ENCODE peak calls at places on chromosomes 4 and X, in eight cellular contexts. Q, U, G, Z, X, D, S and V are unnamed samples.

GRCh38 chr4:1169691-1170096 is 2.7 kb downstream of the SPON2 start:
- DNase-seq in G (no peak), U (no peak), X (no peak), Q (peak; percentile 57), Z (no peak), S (no peak), D (no peak), V (no peak)

GRCh38 chr4:101192244-101192643 is 155.1 kb downstream of the PPP3CA start:
- DNase-seq in X (no peak), Q (no peak), D (no peak), Z (no peak), U (no peak), S (no peak), G (no peak), V (no peak)

GRCh38 chr4:113101669-113102068 is 52.2 kb downstream of the ANK2 start:
- DNase-seq in G (no peak), Z (no peak), U (no peak), S (peak; percentile 36), D (no peak), Q (no peak), X (no peak), V (no peak)

GRCh38 chr4:11589676-11590075 is 161.0 kb upstream of the HS3ST1 start:
- DNase-seq in G (no peak), Z (no peak), S (peak; percentile 23), X (no peak), D (no peak), Q (no peak), U (no peak), V (no peak)

GRCh38 chrX:155215443-155216178 is 649 bp upstream of the VBP1 start:
- DNase-seq in S (no peak), G (no peak), D (no peak), Z (no peak), X (no peak), U (no peak), Q (no peak), V (no peak)

GRCh38 chrX:9644335-9644734 is 121.3 kb downstream of the GPR143 start:
- DNase-seq in X (no peak), Z (no peak), Q (no peak), U (no peak), S (no peak), D (no peak), G (no peak), V (no peak)

GRCh38 chrX:121052122-121052521 is 4.7 kb downstream of the GLUD2 start:
- DNase-seq in G (no peak), Z (no peak), X (no peak), D (no peak), S (no peak), Q (no peak), U (no peak), V (no peak)

GRCh38 chr4:47213971-47214370 is 182.6 kb downstream of the GABRB1 start:
- DNase-seq in Z (no peak), X (peak; percentile 18), S (peak; percentile 98), D (no peak), G (no peak), U (no peak), Q (no peak), V (no peak)

GRCh38 chrX:133401539-133401938 is 13.8 kb downstream of the GPC4 start:
- DNase-seq in Z (no peak), Q (no peak), D (no peak), U (no peak), G (no peak), S (peak; percentile 41), X (no peak), V (no peak)

GRCh38 chrX:15567886-15568616 is 32.7 kb downstream of the ACE2 start:
- DNase-seq in X (no peak), Q (no peak), U (no peak), D (peak; percentile 4), S (no peak), Z (no peak), G (no peak), V (no peak)

GRCh38 chr4:97867557-97868091 is 275.7 kb downstream of the STPG2 start:
- DNase-seq in Q (no peak), U (no peak), G (no peak), S (no peak), Z (no peak), X (no peak), D (no peak), V (no peak)

GRCh38 chr4:153595894-153596601 is 88.0 kb upstream of the TLR2 start:
- DNase-seq in Z (no peak), S (no peak), U (no peak), G (no peak), X (peak; percentile 46), D (no peak), Q (no peak), V (no peak)

GRCh38 chrX:103442536-103442901 is 66.2 kb downstream of the BEX3 start:
- DNase-seq in U (no peak), Z (no peak), X (peak; percentile 32), G (no peak), Q (no peak), S (peak; percentile 69), D (no peak), V (no peak)

GRCh38 chrX:21661316-21661715 is 3.2 kb upstream of the KLHL34 start:
- DNase-seq in Z (no peak), X (peak; percentile 3), Q (no peak), D (no peak), G (no peak), S (no peak), U (no peak), V (no peak)

GRCh38 chr4:22515888-22516541 is at the start of gene ADGRA3:
- DNase-seq in G (peak; percentile 88), D (peak; percentile 78), Q (peak; percentile 93), X (peak; percentile 68), U (peak; percentile 57), Z (peak; percentile 80), S (peak; percentile 53), V (no peak)

GRCh38 chrX:12065251-12065650 is 73.0 kb upstream of the FRMPD4 start:
- DNase-seq in G (no peak), Z (no peak), Q (no peak), X (peak; percentile 2), S (peak; percentile 6), U (no peak), D (peak; percentile 68), V (no peak)

GRCh38 chrX:11558972-11559371 is 106.7 kb downstream of the ARHGAP6 start:
- DNase-seq in D (peak; percentile 48), Q (peak; percentile 43), Z (peak; percentile 12), U (peak; percentile 20), S (no peak), G (no peak), X (peak; percentile 5), V (peak; percentile 1)

GRCh38 chr4:40629401-40630334 is at the start of gene RBM47:
- DNase-seq in G (peak; percentile 65), Z (peak; percentile 89), X (peak; percentile 72), S (peak; percentile 48), Q (no peak), U (peak; percentile 89), D (peak; percentile 97), V (peak; percentile 1)
- TF ChIP-seq CTCF in G (no peak), Z (no peak), X (peak; percentile 32), S (no peak), Q (no peak), U (peak; percentile 6), D (peak; percentile 9), V (no peak)

DNA sequence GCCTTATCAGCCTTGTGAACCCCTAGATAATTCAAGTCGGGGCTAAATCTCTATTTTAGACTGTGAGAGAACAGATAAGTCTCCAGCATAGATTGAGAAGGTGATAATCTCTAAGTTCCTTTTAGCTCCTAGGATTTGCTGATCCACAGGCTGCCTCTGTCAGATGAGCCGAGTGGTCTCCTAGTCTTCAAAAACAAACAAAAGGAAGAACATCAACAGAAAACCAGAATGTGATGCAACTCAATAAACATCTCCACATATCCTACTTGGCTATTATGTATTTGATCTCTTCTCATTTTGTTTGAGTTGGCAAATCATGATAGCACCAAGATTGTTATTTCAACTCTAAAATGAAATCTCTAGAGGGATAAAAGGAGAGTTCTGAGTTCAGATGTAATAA is 88.4 kb upstream of the SLC7A11 start:
- DNase-seq in Z (no peak), X (no peak), Q (no peak), S (no peak), D (no peak), G (no peak), U (no peak), V (no peak)
- H3K27ac ChIP-seq in Z (no peak overlapping the region), X (no peak overlapping the region), Q (no peak overlapping the region), S (no peak overlapping the region), D (no peak overlapping the region), G (no peak overlapping the region), U (no peak overlapping the region), V (no peak overlapping the region)

DNA sequence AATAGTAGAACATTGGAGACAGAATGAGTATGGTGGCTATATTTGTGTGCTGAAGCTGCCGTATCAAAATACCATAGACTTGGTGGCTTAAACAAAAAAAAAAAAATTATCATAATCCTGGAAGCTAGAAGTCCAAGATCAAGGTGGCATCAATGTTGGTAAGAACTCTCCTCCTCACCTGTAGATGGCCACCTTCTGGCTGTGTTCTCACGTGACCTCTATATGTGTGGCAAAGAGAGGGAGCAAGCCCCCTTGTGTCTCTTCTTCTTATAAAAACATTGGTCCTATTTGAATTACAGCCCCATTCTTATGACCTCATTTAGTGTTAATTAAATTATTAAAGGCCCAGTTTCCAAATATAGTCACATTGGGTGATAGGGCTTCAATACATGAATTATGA is 1640.9 kb upstream of the PCDH7 start:
- DNase-seq in Q (no peak), Z (no peak), G (no peak), X (no peak), U (no peak), S (no peak), D (no peak), V (no peak)
- TF ChIP-seq CTCF in Q (peak; percentile 32), Z (no peak), G (no peak), X (no peak), U (no peak), S (no peak), D (peak; percentile 25), V (no peak)

GRCh38 chrX:568341-568740 is 62.2 kb upstream of the SHOX start:
- DNase-seq in U (no peak), S (no peak), Q (no peak), Z (no peak), G (no peak), D (no peak), X (no peak), V (no peak)
- H3K27ac ChIP-seq in U (no peak overlapping the region), S (no peak overlapping the region), Q (no peak overlapping the region), Z (no peak overlapping the region), G (no peak overlapping the region), D (no peak overlapping the region), X (no peak overlapping the region), V (no peak overlapping the region)

DNA sequence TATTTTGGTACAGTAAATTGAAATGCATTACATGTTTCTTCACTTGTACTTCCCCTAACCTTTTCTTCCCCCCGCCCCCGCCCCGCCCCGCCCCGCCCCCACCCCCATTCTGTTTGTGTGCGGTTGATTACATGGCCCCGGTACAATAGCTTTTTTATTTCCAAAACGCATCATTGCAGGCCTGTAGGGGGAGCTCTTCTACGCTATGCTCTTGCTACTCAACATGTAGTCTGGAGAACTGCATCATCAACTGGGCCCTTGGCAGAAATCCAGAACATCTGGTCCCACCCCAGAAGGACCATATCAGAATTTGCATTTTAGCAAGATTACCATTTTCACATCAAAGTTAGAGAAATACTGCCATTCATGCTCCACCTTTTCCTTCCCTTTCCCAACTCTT is 333.3 kb upstream of the DDX53 start:
- DNase-seq in U (no peak), Q (peak; percentile 39), D (peak; percentile 73), G (no peak), S (no peak), X (no peak), Z (no peak), V (no peak)
- TF ChIP-seq CTCF in U (no peak), Q (peak; percentile 54), D (peak; percentile 42), G (peak; percentile 16), S (no peak), X (no peak), Z (no peak), V (no peak)